ENCODE peak calls at places on chromosomes 1 and 21, in four cellular contexts. I is GM12891, M is HL-60, L is GM12878. R is an unnamed sample.

GRCh38 chr1:154391086-154391770 is 13.9 kb upstream of the IL6R start:
- DNase-seq in I (no peak), M (no peak), L (no peak), R (no peak)

GRCh38 chr21:46483300-46484295 is 24.9 kb downstream of the DIP2A start:
- DNase-seq in L (no peak), M (no peak), I (no peak), R (no peak)

GRCh38 chr1:162009501-162010174 is 14.0 kb downstream of the OLFML2B start:
- DNase-seq in M (no peak), I (no peak), L (no peak), R (no peak)

GRCh38 chr1:49307452-49307851 is 530.8 kb upstream of the BEND5 start:
- DNase-seq in I (no peak), M (no peak), L (no peak), R (no peak)

GRCh38 chr1:81920245-81920740 is 119.6 kb downstream of the ADGRL2 start:
- DNase-seq in L (no peak), M (no peak), I (no peak), R (no peak)

GRCh38 chr1:2287649-2288048 is 59.5 kb downstream of the SKI start:
- DNase-seq in L (no peak), M (no peak), I (no peak), R (no peak)

GRCh38 chr1:208160259-208160819 is 83.8 kb downstream of the PLXNA2 start:
- DNase-seq in M (no peak), L (no peak), I (no peak), R (no peak)

GRCh38 chr1:109792056-109792831 is 28.5 kb upstream of the EPS8L3 start:
- DNase-seq in I (no peak), L (no peak), M (no peak), R (peak; percentile 83)

GRCh38 chr1:112599513-112599912 is 19.4 kb downstream of the ST7L start:
- DNase-seq in L (no peak), M (peak; percentile 27), I (no peak), R (no peak)

GRCh38 chr1:61389926-61390845 is 307.8 kb downstream of the NFIA start:
- DNase-seq in M (no peak), I (no peak), L (no peak), R (no peak)

GRCh38 chr1:211632117-211632807 is 43.2 kb downstream of the NEK2 start:
- DNase-seq in I (no peak), L (no peak), M (no peak), R (no peak)

GRCh38 chr21:44975720-44976555 is 36.1 kb downstream of the SLX9 start:
- DNase-seq in I (no peak), L (no peak), M (no peak), R (no peak)

GRCh38 chr1:6918286-6918907 is 133.1 kb downstream of the CAMTA1 start:
- DNase-seq in L (no peak), M (no peak), I (no peak), R (no peak)

GRCh38 chr1:11178021-11179015 is 10.8 kb upstream of the ANGPTL7 start:
- DNase-seq in M (no peak), I (no peak), L (no peak), R (peak; percentile 52)

GRCh38 chr1:207925210-207925609 is 14.3 kb upstream of the CD34 start:
- DNase-seq in I (no peak), M (no peak), L (no peak), R (no peak)

GRCh38 chr1:27561126-27561899 is 42.6 kb downstream of the AHDC1 start:
- DNase-seq in M (no peak), L (no peak), I (no peak), R (no peak)

DNA sequence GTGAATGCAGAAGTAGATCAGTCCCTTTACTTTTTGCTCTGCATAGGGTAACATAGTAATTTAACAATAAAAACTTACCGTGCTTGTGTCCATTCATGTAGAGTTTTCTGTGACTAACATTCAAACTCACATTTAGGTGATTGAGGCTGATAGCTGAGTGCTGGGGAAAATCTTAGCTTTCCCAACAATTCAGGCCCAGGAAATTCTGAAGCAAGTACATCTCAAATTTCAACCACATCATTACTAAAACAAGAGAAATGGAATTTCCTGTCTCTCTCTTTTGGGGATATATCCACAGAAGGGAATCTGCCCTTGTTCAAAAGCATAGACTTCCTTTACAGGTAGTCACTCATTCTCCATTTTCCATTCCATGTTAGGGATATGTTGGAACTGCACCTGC is 33.1 kb upstream of the C1orf146 start:
- DNase-seq in M (no peak), I (no peak), L (no peak), R (no peak)
- TF ChIP-seq SPI1 in M (no peak), I (no peak), L (no peak), R (no peak)

DNA sequence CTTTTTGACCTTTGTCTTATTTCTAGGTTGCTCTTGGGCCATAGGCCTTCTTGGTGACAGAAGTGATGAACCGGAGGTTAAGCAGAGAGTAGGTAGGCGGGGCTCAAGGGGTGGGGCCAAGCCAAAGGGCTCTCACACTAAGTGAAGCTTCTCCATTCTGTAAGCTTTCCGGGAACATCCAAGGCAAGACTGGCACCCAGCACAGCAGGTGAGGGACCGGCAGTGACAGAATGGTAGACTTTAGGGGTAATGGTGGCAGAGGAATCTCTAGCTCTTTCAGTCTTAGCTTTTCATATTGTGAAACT is at the start of gene TNFAIP8L2:
- DNase-seq in I (no peak), L (peak; percentile 32), M (peak; percentile 77), R (peak; percentile 44)
- TF ChIP-seq SPI1 in I (no peak), L (no peak), M (no peak), R (no peak)

DNA sequence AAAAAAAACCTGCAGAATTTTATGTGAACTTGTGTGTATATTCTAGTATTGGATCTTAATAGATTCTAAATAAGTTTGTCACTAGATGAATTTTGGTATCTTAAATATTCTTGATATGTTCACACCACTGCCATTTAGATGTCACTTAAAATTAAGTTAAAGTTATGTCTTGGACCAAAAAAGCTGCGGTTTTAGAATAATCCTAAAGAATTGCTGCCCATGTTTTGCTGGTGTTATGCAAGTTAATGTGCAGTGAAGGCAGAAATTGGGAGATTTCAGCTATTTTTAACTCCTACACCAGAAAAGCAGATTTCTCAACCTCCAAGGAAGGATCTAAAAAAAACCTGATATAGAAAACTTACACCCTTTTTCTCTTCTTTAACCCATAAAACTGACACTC is 747 bp downstream of the ACADM start:
- DNase-seq in I (no peak), L (no peak), M (no peak), R (no peak)
- TF ChIP-seq SPI1 in I (no peak), L (no peak), M (no peak), R (no peak)

GRCh38 chr21:31260790-31261189 is 83.3 kb downstream of the TIAM1 start:
- DNase-seq in I (no peak), L (no peak), M (no peak), R (no peak)
- TF ChIP-seq SPI1 in I (no peak), L (no peak), M (no peak), R (no peak)

GRCh38 chr1:230972855-230973271 is 5.8 kb downstream of the TTC13 start:
- DNase-seq in M (no peak), L (peak; percentile 55), I (peak; percentile 20), R (no peak)
- TF ChIP-seq SPI1 in M (peak; percentile 7), L (no peak), I (no peak), R (no peak)